ENCODE peak calls at places on chromosomes 11 and 22, in four cellular contexts. O is HCT116, T is HepG2, F is K562. A is an unnamed sample.

GRCh38 chr22:49664891-49665290 is 162.8 kb downstream of the BRD1 start:
- DNase-seq in O (no peak), T (no peak), F (no peak), A (no peak)

GRCh38 chr11:71543866-71544265 is 4.4 kb upstream of the KRTAP5-9 start:
- DNase-seq in O (no peak), T (no peak), F (no peak), A (no peak)

GRCh38 chr11:21018248-21018647 is 348.9 kb downstream of the NELL1 start:
- DNase-seq in O (no peak), T (no peak), F (no peak), A (no peak)

GRCh38 chr22:45242778-45243191 is 2.1 kb upstream of the KIAA0930 start:
- DNase-seq in O (no peak), T (peak), F (no peak), A (no peak)

GRCh38 chr11:24386551-24387404 is 110.1 kb upstream of the LUZP2 start:
- DNase-seq in O (no peak), T (peak), F (no peak), A (no peak)

GRCh38 chr11:128022007-128022368 is 565.4 kb downstream of the ETS1 start:
- DNase-seq in O (no peak), T (no peak), F (no peak), A (no peak)

GRCh38 chr11:118691926-118692830 is 12.7 kb upstream of the TREH start:
- DNase-seq in O (no peak), T (peak), F (no peak), A (no peak)

GRCh38 chr11:911031-911889 is 650 bp upstream of the CHID1 start:
- DNase-seq in O (no peak), T (no peak), F (peak), A (no peak)

GRCh38 chr11:69443138-69443967 is 38.1 kb upstream of the LINC01488 start:
- DNase-seq in O (peak), T (no peak), F (peak), A (peak)

GRCh38 chr22:44793106-44793505 is 40.7 kb downstream of the ARHGAP8 start:
- DNase-seq in O (no peak), T (no peak), F (no peak), A (no peak)

GRCh38 chr11:37320921-37321320 is 722.9 kb upstream of the RAG2 start:
- DNase-seq in O (no peak), T (no peak), F (no peak), A (no peak)
- TF ChIP-seq SRF in O (no peak), T (no peak), F (no peak), A (no peak)

DNA sequence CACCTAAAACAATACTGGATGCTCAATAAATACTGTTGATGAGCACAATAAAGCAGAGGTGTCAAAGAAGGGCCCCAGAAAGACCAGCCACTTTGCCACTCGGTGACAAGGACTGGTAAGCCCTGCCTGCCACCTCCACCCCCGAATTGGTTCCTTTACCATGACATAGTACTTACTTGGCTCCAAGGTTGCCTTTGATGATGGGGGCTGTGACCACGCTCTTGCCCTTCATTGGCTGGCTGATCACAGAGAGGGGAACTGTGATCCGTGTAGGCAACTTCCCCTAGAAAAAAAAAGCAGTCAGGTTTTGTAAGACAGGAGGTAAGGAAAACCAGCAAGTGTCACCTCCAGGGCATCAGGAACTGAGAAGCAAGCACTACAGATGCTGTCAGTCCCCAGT is 29.7 kb downstream of the NFRKB start:
- DNase-seq in O (no peak), T (no peak), F (no peak), A (no peak)
- TF ChIP-seq SRF in O (no peak), T (no peak), F (no peak), A (no peak)

DNA sequence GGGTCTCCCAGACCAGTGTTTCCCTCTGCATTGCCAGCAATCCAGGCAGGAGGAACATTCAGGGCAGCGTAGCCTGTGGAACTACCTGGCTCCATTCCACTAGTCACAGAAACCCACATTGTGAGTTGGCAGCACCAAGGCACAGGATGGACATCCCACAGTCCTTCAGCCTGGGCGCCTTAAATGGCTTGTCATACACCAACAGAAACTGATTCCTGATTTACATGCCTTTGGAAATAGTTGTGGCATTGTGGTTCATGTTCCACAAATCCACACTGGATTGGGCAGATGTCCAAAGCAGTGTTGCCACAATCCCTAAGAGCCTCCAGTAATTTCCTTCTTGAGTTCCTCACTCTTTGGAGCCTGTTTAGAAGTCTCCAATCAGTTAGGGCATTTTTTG is 225.6 kb downstream of the BLID start:
- DNase-seq in O (no peak), T (no peak), F (no peak), A (no peak)
- TF ChIP-seq SRF in O (no peak), T (no peak), F (no peak), A (no peak)

GRCh38 chr11:34360056-34360455 is 2.2 kb upstream of the ABTB2 start:
- DNase-seq in O (no peak), T (no peak), F (no peak), A (no peak)

GRCh38 chr11:34359548-34359891 is 1.7 kb upstream of the ABTB2 start:
- DNase-seq in O (peak), T (no peak), F (peak), A (no peak)

GRCh38 chr11:34358258-34358665 is 452 bp upstream of the ABTB2 start:
- DNase-seq in O (peak), T (peak), F (peak), A (no peak)

GRCh38 chr11:34357646-34358257 is at the start of gene ABTB2:
- DNase-seq in O (peak), T (peak), F (peak), A (peak)

DNA sequence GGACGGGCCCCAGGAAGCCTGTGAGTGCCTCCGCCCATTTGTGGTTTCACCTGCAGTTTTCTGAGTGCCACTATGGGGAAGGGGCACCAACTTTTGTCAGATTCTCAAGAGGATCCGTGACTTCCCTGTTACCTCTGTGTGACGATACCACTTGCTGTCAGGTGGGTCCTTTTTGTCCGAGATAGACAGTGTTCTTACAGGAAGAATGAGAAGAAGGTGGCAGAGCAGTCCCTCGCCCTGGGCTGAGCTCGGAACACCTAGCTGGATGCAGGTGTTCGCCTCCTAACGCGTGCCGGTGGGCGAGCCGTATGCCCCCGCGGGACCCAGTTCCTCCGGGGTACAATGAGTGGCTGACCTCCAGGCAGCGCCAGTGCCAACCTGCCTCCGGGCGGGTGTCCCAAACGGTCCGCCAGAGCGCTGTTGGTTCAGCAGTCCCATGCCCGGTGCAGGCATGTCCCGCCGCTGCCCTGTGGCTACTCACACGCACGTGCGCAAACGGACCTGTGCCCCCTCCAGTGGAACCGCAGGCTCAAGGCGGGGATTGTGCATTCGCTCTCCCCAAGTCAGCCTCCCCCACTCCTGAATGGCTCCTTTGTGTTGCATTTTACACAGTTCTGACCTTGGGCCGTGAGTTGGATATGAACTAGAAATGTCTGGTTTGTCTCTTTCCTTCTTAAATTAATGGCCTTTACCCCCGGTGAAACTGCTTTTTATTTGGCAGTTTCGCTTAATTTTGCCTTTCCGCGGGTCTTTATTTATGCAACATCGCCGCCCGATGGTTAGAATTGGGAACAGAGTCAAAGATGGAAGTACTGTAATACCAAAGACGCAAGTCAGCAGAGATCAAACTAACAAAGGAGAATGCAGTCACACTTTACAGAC is 1.1 kb upstream of the ABTB2 start:
- DNase-seq in O (peak), T (peak), F (peak), A (peak)
- TF ChIP-seq SRF in O (no peak), T (no peak), F (no peak), A (no peak)

DNA sequence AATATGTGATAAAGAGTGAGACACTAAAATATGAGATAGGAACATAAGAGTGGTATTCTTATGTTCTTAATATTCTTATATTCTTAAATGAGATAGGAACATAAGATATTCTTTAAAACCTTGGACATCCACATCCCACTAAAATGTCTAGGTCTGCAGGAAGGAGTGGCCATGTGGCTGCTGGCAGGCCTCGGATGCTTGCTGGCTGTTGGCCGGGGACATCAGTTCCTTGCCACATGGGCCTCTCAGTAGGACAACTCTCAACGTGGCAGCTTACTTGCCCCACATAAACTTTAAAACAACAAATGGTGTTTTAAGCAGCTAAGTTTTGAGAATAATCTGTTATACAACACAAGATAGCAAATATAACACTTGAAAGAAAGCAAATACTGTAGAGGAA is 240.1 kb downstream of the CASP12 start:
- DNase-seq in O (no peak), T (no peak), F (no peak), A (no peak)
- TF ChIP-seq SRF in O (no peak), T (no peak), F (no peak), A (no peak)

GRCh38 chr11:86737752-86738151 is 62.6 kb upstream of the PRSS23 start:
- DNase-seq in O (no peak), T (no peak), F (no peak), A (no peak)
- TF ChIP-seq SRF in O (no peak), T (no peak), F (no peak), A (no peak)

DNA sequence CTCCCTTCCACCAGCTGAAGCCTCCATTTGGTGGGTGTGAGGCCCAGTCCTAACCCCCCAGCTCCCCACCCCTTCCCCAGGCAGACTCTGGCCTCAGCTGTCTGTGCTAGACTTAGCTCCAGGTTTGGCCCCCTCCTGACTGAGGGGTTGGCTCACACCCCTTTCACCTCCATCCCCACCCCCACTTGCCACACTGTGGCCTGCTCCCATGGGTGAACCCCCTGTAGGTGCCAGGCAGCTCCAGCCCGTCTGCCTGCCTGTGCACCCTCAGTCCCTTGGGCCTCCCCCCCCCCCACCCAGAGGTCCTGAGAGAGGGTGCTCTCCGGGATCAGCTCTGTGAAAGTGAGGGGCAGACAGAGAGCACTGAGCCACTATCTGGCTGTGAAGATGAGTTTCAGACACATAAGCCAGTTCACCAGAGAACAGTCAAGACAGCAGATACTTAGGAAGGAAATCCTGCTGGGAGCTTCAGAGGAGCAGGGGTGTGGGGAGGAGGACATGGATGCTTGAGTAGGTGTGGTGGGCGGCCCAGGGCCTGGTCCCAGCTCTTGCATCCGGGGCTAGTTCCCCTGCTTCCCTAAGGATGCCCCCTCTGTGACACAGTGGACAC is 36.2 kb downstream of the PPM1F start:
- DNase-seq in O (no peak), T (no peak), F (no peak), A (no peak)
- TF ChIP-seq SRF in O (no peak), T (no peak), F (peak), A (no peak)

DNA sequence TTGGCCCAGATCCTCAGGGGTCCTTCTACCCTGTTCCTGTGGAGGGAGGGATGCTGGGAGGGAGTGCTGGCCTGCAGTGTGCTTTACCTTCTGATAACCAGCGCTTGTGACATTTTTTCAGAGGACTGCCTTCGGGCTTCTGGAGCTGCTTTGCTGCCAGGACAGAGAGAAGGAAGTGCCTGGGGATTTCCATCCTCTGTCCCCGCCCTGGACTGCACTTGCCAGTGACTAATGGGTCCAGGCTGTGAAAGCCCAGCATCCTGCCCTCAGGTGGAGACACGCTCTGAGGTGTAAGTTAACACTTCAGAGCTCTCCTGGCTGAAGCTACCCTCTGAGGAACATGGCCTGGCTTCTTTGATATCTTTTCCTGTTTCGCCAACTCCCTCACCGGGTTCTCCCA is 158.7 kb upstream of the SYT13 start:
- DNase-seq in O (no peak), T (no peak), F (no peak), A (no peak)
- TF ChIP-seq SRF in O (no peak), T (no peak), F (no peak), A (no peak)

GRCh38 chr11:117375960-117376359 is 48.3 kb downstream of the CEP164 start:
- DNase-seq in O (no peak), T (no peak), F (no peak), A (no peak)
- TF ChIP-seq SRF in O (no peak), T (no peak), F (no peak), A (no peak)